ENCODE peak calls at places on chromosomes 12 and 14, in eight cellular contexts. I, V, L, X, N, A, H and C are unnamed samples.

GRCh38 chr12:10385181-10385613 is 4.6 kb downstream of the KLRK1 start:
- DNase-seq in I (peak; percentile 88), V (no peak), L (no peak), X (no peak), N (no peak), A (peak; percentile 83), H (no peak), C (no peak)

GRCh38 chr12:101619026-101619827 is 24.5 kb downstream of the MYBPC1 start:
- DNase-seq in I (no peak), V (no peak), L (no peak), X (no peak), N (no peak), A (no peak), H (no peak), C (no peak)

GRCh38 chr14:30330452-30330851 is 228.5 kb upstream of the G2E3 start:
- DNase-seq in I (no peak), V (no peak), L (no peak), X (peak; percentile 7), N (no peak), A (peak; percentile 1), H (no peak), C (no peak)

GRCh38 chr12:3622021-3622731 is 130.7 kb downstream of the CRACR2A start:
- DNase-seq in I (no peak), V (no peak), L (no peak), X (no peak), N (no peak), A (no peak), H (no peak), C (no peak)

GRCh38 chr14:95520346-95520745 is 3.9 kb upstream of the SYNE3 start:
- DNase-seq in I (no peak), V (no peak), L (no peak), X (no peak), N (no peak), A (no peak), H (no peak), C (no peak)

GRCh38 chr12:79524507-79525148 is 166.1 kb downstream of the PAWR start:
- DNase-seq in I (no peak), V (no peak), L (no peak), X (no peak), N (no peak), A (no peak), H (no peak), C (no peak)

GRCh38 chr12:6141048-6141447 is 16.6 kb upstream of the VWF start:
- DNase-seq in I (no peak), V (no peak), L (no peak), X (no peak), N (no peak), A (peak; percentile 23), H (no peak), C (no peak)

GRCh38 chr12:3086729-3087323 is 9.6 kb downstream of the TSPAN9 start:
- DNase-seq in I (no peak), V (no peak), L (no peak), X (no peak), N (no peak), A (no peak), H (no peak), C (no peak)

GRCh38 chr12:27711312-27711682 is 665 bp downstream of the MRPS35 start:
- DNase-seq in I (no peak), V (peak; percentile 5), L (no peak), X (peak; percentile 15), N (no peak), A (no peak), H (no peak), C (no peak)

GRCh38 chr14:102138935-102139247 is 806 bp upstream of the WDR20 start:
- DNase-seq in I (no peak), V (no peak), L (no peak), X (peak; percentile 73), N (no peak), A (peak; percentile 31), H (no peak), C (no peak)

GRCh38 chr14:61498811-61499210 is 177.4 kb downstream of the PRKCH start:
- DNase-seq in I (no peak), V (no peak), L (no peak), X (no peak), N (no peak), A (peak; percentile 79), H (no peak), C (no peak)

GRCh38 chr14:94036328-94037167 is 10.4 kb downstream of the OTUB2 start:
- DNase-seq in I (no peak), V (peak; percentile 73), L (peak; percentile 96), X (peak; percentile 75), N (peak; percentile 78), A (peak; percentile 87), H (peak; percentile 30), C (peak; percentile 88)

GRCh38 chr14:96852823-96853422 is 55.7 kb downstream of the VRK1 start:
- DNase-seq in I (peak; percentile 40), V (peak; percentile 24), L (no peak), X (peak; percentile 22), N (peak; percentile 6), A (peak; percentile 75), H (no peak), C (no peak)
- TF ChIP-seq CTCF in I (peak; percentile 70), V (peak; percentile 34), L (peak; percentile 82), X (peak; percentile 79), N (peak; percentile 70), A (peak; percentile 66), H (peak; percentile 37), C (no peak)

GRCh38 chr12:107912421-107913004 is 138.0 kb downstream of the ASCL4 start:
- DNase-seq in I (no peak), V (peak; percentile 53), L (peak; percentile 98), X (peak; percentile 14), N (peak; percentile 79), A (no peak), H (peak; percentile 74), C (no peak)

GRCh38 chr12:107914460-107914977 is 140.0 kb downstream of the ASCL4 start:
- DNase-seq in I (no peak), V (no peak), L (no peak), X (no peak), N (no peak), A (no peak), H (no peak), C (no peak)

GRCh38 chr12:107921062-107921461 is 146.6 kb downstream of the ASCL4 start:
- DNase-seq in I (no peak), V (no peak), L (no peak), X (no peak), N (no peak), A (no peak), H (no peak), C (no peak)

DNA sequence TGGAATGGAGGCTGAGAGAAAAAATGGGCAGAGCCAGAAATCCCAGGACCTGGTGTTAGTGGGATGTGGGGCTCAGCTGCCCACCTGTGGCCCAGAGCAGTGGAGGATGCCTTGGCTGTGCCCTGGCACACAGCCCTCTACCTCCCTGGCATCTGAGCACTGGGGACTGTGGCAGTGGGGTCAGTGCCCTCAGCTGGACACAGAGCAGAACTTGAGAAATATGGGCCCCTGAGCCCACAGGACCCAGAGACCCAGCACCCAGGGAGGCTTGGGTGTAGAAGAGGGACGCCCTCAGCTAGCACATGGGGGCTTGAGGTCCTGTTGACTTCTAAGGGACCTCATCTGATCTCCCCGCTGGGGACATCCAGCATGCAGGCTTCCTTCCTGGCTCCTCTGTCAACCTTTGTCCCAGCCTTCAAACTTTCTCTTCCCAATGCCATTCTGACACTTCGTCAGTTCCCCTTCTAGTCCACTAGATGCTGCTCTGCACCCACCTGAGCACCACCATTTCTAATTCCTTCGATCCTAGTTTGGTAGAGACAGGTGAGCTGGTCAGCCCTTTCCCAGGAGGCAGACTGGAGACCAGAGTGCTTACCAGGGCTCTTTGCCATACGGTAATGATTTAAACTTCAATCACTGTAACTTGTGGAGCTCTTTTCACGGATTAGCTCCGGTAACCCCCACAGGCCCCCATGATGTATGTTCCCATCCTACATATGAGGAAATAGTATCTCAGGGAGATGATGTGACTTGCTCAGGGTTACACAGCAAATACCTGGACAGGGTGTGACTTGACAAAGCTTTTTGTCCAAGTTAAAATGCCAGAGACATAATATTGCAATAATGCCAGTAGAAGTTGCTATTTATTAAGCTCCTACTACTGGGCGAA is 143.7 kb downstream of the ASCL4 start:
- DNase-seq in I (no peak), V (peak; percentile 36), L (peak; percentile 87), X (peak; percentile 64), N (peak; percentile 18), A (peak; percentile 36), H (no peak), C (no peak)
- TF ChIP-seq CTCF in I (peak; percentile 76), V (peak; percentile 54), L (peak; percentile 86), X (peak; percentile 76), N (peak; percentile 69), A (peak; percentile 66), H (peak; percentile 49), C (no peak)

GRCh38 chr14:47678157-47678556 is 2.8 kb upstream of the MDGA2 start:
- DNase-seq in I (no peak), V (no peak), L (peak; percentile 55), X (no peak), N (no peak), A (no peak), H (no peak), C (no peak)

GRCh38 chr14:47675489-47676300 is at the start of gene MDGA2:
- DNase-seq in I (no peak), V (no peak), L (peak; percentile 87), X (peak; percentile 3), N (peak; percentile 68), A (no peak), H (no peak), C (no peak)

GRCh38 chr14:47675239-47675488 is 241 bp downstream of the MDGA2 start:
- DNase-seq in I (no peak), V (no peak), L (peak; percentile 86), X (no peak), N (no peak), A (no peak), H (no peak), C (no peak)

GRCh38 chr14:47676301-47676617 is 854 bp upstream of the MDGA2 start:
- DNase-seq in I (no peak), V (no peak), L (no peak), X (peak; percentile 2), N (no peak), A (no peak), H (no peak), C (no peak)

GRCh38 chr14:47678993-47679392 is 3.6 kb upstream of the MDGA2 start:
- DNase-seq in I (no peak), V (no peak), L (no peak), X (no peak), N (no peak), A (no peak), H (no peak), C (no peak)
- TF ChIP-seq CTCF in I (no peak), V (no peak), L (peak; percentile 81), X (no peak), N (no peak), A (no peak), H (no peak), C (no peak)

GRCh38 chr14:83253870-83254269 is 1720.2 kb upstream of the SEL1L start:
- DNase-seq in I (no peak), V (no peak), L (no peak), X (no peak), N (no peak), A (no peak), H (no peak), C (no peak)

GRCh38 chr14:83260751-83261150 is 1727.1 kb upstream of the SEL1L start:
- DNase-seq in I (no peak), V (no peak), L (no peak), X (no peak), N (no peak), A (no peak), H (no peak), C (no peak)

GRCh38 chr14:83255727-83256090 is 1722.1 kb upstream of the SEL1L start:
- DNase-seq in I (no peak), V (no peak), L (no peak), X (no peak), N (no peak), A (no peak), H (no peak), C (no peak)

GRCh38 chr14:83255015-83255726 is 1721.5 kb upstream of the SEL1L start:
- DNase-seq in I (no peak), V (no peak), L (no peak), X (no peak), N (no peak), A (peak; percentile 30), H (no peak), C (no peak)

GRCh38 chr14:83257466-83258439 is 1724.1 kb upstream of the SEL1L start:
- DNase-seq in I (no peak), V (no peak), L (no peak), X (no peak), N (no peak), A (no peak), H (no peak), C (no peak)
- TF ChIP-seq CTCF in I (no peak), V (no peak), L (no peak), X (no peak), N (no peak), A (no peak), H (no peak), C (no peak)